ENCODE peak calls at places on chromosomes 5 and 9, in seven cellular contexts. One of them, this sample, is unnamed.
A peak's percentile ranks its signal among the peaks of the same experiment; 100 is the strongest.

GRCh38 chr9:109150925-109151547 is 16.0 kb downstream of the FRRS1L start:
- DNase-seq in IMR-90: no peak
- DNase-seq in mesendoderm: no peak
- DNase-seq in H9: no peak
- DNase-seq in H1: no peak
- DNase-seq in trophoblast cell: no peak
- DNase-seq in mesenchymal stem cell: no peak
- DNase-seq in this sample: no peak

GRCh38 chr9:135663451-135663770 is 302 bp downstream of the LCN9 start:
- DNase-seq in IMR-90: no peak
- DNase-seq in mesendoderm: no peak
- DNase-seq in H9: no peak
- DNase-seq in H1: no peak
- DNase-seq in trophoblast cell: no peak
- DNase-seq in mesenchymal stem cell: no peak
- DNase-seq in this sample: no peak

GRCh38 chr9:36398745-36399144 is 1.3 kb downstream of the RNF38 start:
- DNase-seq in IMR-90: peak; percentile 70
- DNase-seq in mesendoderm: peak; percentile 50
- DNase-seq in H9: no peak
- DNase-seq in H1: no peak
- DNase-seq in trophoblast cell: peak; percentile 34
- DNase-seq in mesenchymal stem cell: peak; percentile 56
- DNase-seq in this sample: no peak

GRCh38 chr5:141637266-141637692 is 482 bp downstream of the RELL2 start:
- DNase-seq in IMR-90: no peak
- DNase-seq in mesendoderm: peak; percentile 46
- DNase-seq in H9: no peak
- DNase-seq in H1: no peak
- DNase-seq in trophoblast cell: peak; percentile 75
- DNase-seq in mesenchymal stem cell: no peak
- DNase-seq in this sample: peak; percentile 26

GRCh38 chr5:56447232-56447631 is 214.1 kb upstream of the ANKRD55 start:
- DNase-seq in IMR-90: peak; percentile 10
- DNase-seq in mesendoderm: no peak
- DNase-seq in H9: no peak
- DNase-seq in H1: no peak
- DNase-seq in trophoblast cell: peak; percentile 93
- DNase-seq in mesenchymal stem cell: no peak
- DNase-seq in this sample: no peak

GRCh38 chr5:82586176-82586575 is 308.0 kb upstream of the RPS23 start:
- DNase-seq in IMR-90: no peak
- DNase-seq in mesendoderm: no peak
- DNase-seq in H9: no peak
- DNase-seq in H1: no peak
- DNase-seq in trophoblast cell: no peak
- DNase-seq in mesenchymal stem cell: no peak
- DNase-seq in this sample: no peak

GRCh38 chr5:72472666-72473422 is 34.4 kb downstream of the ZNF366 start:
- DNase-seq in IMR-90: no peak
- DNase-seq in mesendoderm: no peak
- DNase-seq in H9: no peak
- DNase-seq in H1: no peak
- DNase-seq in trophoblast cell: peak; percentile 16
- DNase-seq in mesenchymal stem cell: no peak
- DNase-seq in this sample: no peak

GRCh38 chr9:89891221-89892052 is 286.6 kb downstream of the GADD45G start:
- DNase-seq in IMR-90: no peak
- DNase-seq in mesendoderm: no peak
- DNase-seq in H9: peak; percentile 10
- DNase-seq in H1: no peak
- DNase-seq in trophoblast cell: no peak
- DNase-seq in mesenchymal stem cell: no peak
- DNase-seq in this sample: no peak

GRCh38 chr5:132264546-132265335 is 7.2 kb downstream of the PDLIM4 start:
- DNase-seq in IMR-90: no peak
- DNase-seq in mesendoderm: no peak
- DNase-seq in H9: peak; percentile 10
- DNase-seq in H1: no peak
- DNase-seq in trophoblast cell: no peak
- DNase-seq in mesenchymal stem cell: no peak
- DNase-seq in this sample: no peak

GRCh38 chr9:133876144-133876543 is 116.0 kb downstream of the VAV2 start:
- DNase-seq in IMR-90: no peak
- DNase-seq in mesendoderm: peak; percentile 70
- DNase-seq in H9: peak; percentile 82
- DNase-seq in H1: no peak
- DNase-seq in trophoblast cell: peak; percentile 52
- DNase-seq in mesenchymal stem cell: no peak
- DNase-seq in this sample: no peak

GRCh38 chr5:130912088-130912487 is 253.0 kb downstream of the HINT1 start:
- DNase-seq in IMR-90: no peak
- DNase-seq in mesendoderm: no peak
- DNase-seq in H9: no peak
- DNase-seq in H1: no peak
- DNase-seq in trophoblast cell: no peak
- DNase-seq in mesenchymal stem cell: peak; percentile 7
- DNase-seq in this sample: no peak

GRCh38 chr5:134086943-134087305 is 27.6 kb upstream of the TCF7 start:
- DNase-seq in IMR-90: no peak
- DNase-seq in mesendoderm: no peak
- DNase-seq in H9: peak; percentile 20
- DNase-seq in H1: no peak
- DNase-seq in trophoblast cell: no peak
- DNase-seq in mesenchymal stem cell: no peak
- DNase-seq in this sample: no peak

GRCh38 chr5:179204572-179204971 is 140.7 kb downstream of the ADAMTS2 start:
- DNase-seq in IMR-90: no peak
- DNase-seq in mesendoderm: no peak
- DNase-seq in H9: no peak
- DNase-seq in H1: no peak
- DNase-seq in trophoblast cell: no peak
- DNase-seq in mesenchymal stem cell: no peak
- DNase-seq in this sample: no peak

GRCh38 chr5:150398432-150399157 is 14.1 kb downstream of the CD74 start:
- DNase-seq in IMR-90: no peak
- DNase-seq in mesendoderm: peak; percentile 65
- DNase-seq in H9: peak; percentile 52
- DNase-seq in H1: no peak
- DNase-seq in trophoblast cell: peak; percentile 37
- DNase-seq in mesenchymal stem cell: no peak
- DNase-seq in this sample: no peak

GRCh38 chr5:126363658-126364057 is 59.6 kb upstream of the GRAMD2B start:
- DNase-seq in IMR-90: no peak
- DNase-seq in mesendoderm: no peak
- DNase-seq in H9: no peak
- DNase-seq in H1: no peak
- DNase-seq in trophoblast cell: peak; percentile 32
- DNase-seq in mesenchymal stem cell: peak; percentile 66
- DNase-seq in this sample: no peak

GRCh38 chr5:97570242-97570641 is 387.2 kb upstream of the RIOK2 start:
- DNase-seq in IMR-90: no peak
- DNase-seq in mesendoderm: no peak
- DNase-seq in H9: no peak
- DNase-seq in H1: no peak
- DNase-seq in trophoblast cell: no peak
- DNase-seq in mesenchymal stem cell: no peak
- DNase-seq in this sample: no peak

GRCh38 chr5:135181653-135182052 is 147.6 kb upstream of the PITX1 start:
- DNase-seq in IMR-90: no peak
- DNase-seq in mesendoderm: no peak
- DNase-seq in H9: no peak
- DNase-seq in H1: no peak
- DNase-seq in trophoblast cell: no peak
- DNase-seq in mesenchymal stem cell: no peak
- DNase-seq in this sample: no peak

GRCh38 chr5:177338251-177339106 is 13.0 kb downstream of the LMAN2 start:
- DNase-seq in IMR-90: no peak
- DNase-seq in mesendoderm: no peak
- DNase-seq in H9: no peak
- DNase-seq in H1: no peak
- DNase-seq in trophoblast cell: no peak
- DNase-seq in mesenchymal stem cell: no peak
- DNase-seq in this sample: no peak

GRCh38 chr5:168334161-168335094 is 43.0 kb downstream of the WWC1 start:
- DNase-seq in IMR-90: peak; percentile 89
- DNase-seq in mesendoderm: peak; percentile 98
- DNase-seq in H9: peak; percentile 97
- DNase-seq in H1: peak; percentile 81
- DNase-seq in trophoblast cell: peak; percentile 97
- DNase-seq in mesenchymal stem cell: peak; percentile 17
- DNase-seq in this sample: peak; percentile 36

GRCh38 chr5:10456583-10457562 is 15.2 kb downstream of the ROPN1L start:
- DNase-seq in IMR-90: peak; percentile 82
- DNase-seq in mesendoderm: no peak
- DNase-seq in H9: no peak
- DNase-seq in H1: no peak
- DNase-seq in trophoblast cell: no peak
- DNase-seq in mesenchymal stem cell: peak; percentile 66
- DNase-seq in this sample: no peak
- H3K4ac ChIP-seq in IMR-90: peak overlapping the region; percentile 80
- H3K4ac ChIP-seq in mesendoderm: no peak overlapping the region
- H3K4ac ChIP-seq in H9: no peak overlapping the region
- H3K4ac ChIP-seq in H1: peak overlapping the region; percentile 9
- H3K4ac ChIP-seq in trophoblast cell: no peak overlapping the region
- H3K4ac ChIP-seq in mesenchymal stem cell: no peak overlapping the region
- H3K4ac ChIP-seq in this sample: no peak overlapping the region

GRCh38 chr5:20102291-20102690 is 114.3 kb upstream of the CDH18 start:
- DNase-seq in IMR-90: no peak
- DNase-seq in mesendoderm: no peak
- DNase-seq in H9: no peak
- DNase-seq in H1: no peak
- DNase-seq in trophoblast cell: no peak
- DNase-seq in mesenchymal stem cell: no peak
- DNase-seq in this sample: peak; percentile 29

DNA sequence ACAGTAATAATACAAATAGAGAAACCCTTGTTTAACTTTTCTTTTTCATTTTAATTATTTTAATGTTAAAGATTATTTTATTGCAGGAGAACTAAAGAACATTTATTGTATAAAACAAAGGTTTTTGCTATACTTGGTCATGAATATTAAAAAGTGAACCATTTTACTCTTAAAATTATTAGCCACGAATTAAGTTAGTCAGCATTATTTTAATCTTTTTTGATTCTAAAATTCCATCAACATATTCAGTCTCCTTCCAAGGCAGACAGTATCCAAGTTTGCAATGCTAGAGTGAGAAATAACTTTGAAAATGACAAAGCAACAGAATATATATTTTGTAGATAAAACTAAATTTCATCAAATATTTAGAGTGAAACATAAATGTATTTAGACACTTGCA is 110.7 kb upstream of the CDH18 start:
- DNase-seq in IMR-90: no peak
- DNase-seq in mesendoderm: no peak
- DNase-seq in H9: no peak
- DNase-seq in H1: no peak
- DNase-seq in trophoblast cell: no peak
- DNase-seq in mesenchymal stem cell: no peak
- DNase-seq in this sample: no peak
- H4K8ac ChIP-seq in IMR-90: no peak overlapping the region
- H4K8ac ChIP-seq in mesendoderm: no peak overlapping the region
- H4K8ac ChIP-seq in H9: no peak overlapping the region
- H4K8ac ChIP-seq in H1: no peak overlapping the region
- H4K8ac ChIP-seq in trophoblast cell: no peak overlapping the region
- H4K8ac ChIP-seq in mesenchymal stem cell: no peak overlapping the region
- H4K8ac ChIP-seq in this sample: no peak overlapping the region

DNA sequence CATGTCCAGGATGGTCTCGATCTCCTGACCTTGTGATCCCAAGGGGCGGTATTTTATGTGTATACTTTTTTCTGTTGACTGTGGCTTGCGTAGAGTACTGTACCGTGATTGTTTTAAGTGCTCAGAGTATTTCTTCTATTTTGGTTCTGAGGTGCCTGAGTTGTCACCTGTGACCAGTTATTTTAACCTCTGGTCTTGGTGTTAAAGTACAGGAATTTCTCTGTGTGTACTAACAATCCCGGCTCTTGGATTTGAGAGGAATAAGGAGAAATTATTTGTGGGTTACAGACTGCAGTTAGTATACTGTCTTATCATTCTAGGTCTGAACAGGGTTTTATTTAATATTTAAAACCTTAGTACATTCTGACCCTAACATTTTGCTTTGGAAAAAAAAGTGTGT is 2.0 kb downstream of the ANKHD1 start:
- DNase-seq in IMR-90: no peak
- DNase-seq in mesendoderm: no peak
- DNase-seq in H9: no peak
- DNase-seq in H1: no peak
- DNase-seq in trophoblast cell: no peak
- DNase-seq in mesenchymal stem cell: no peak
- DNase-seq in this sample: no peak
- H3K79me1 ChIP-seq in IMR-90: peaks cover 49% of the 10 kb centered on the region
- H3K79me1 ChIP-seq in mesendoderm: no peaks in the 10 kb centered on the region
- H3K79me1 ChIP-seq in H9: no peaks in the 10 kb centered on the region
- H3K79me1 ChIP-seq in H1: no peaks in the 10 kb centered on the region
- H3K79me1 ChIP-seq in trophoblast cell: peaks cover 7% of the 10 kb centered on the region
- H3K79me1 ChIP-seq in mesenchymal stem cell: no peaks in the 10 kb centered on the region
- H3K79me1 ChIP-seq in this sample: peaks cover 9% of the 10 kb centered on the region

GRCh38 chr9:19283108-19283710 is 52.7 kb downstream of the DENND4C start:
- DNase-seq in IMR-90: no peak
- DNase-seq in mesendoderm: no peak
- DNase-seq in H9: no peak
- DNase-seq in H1: no peak
- DNase-seq in trophoblast cell: peak; percentile 57
- DNase-seq in mesenchymal stem cell: no peak
- DNase-seq in this sample: no peak

GRCh38 chr9:19281801-19282200 is 51.3 kb downstream of the DENND4C start:
- DNase-seq in IMR-90: no peak
- DNase-seq in mesendoderm: no peak
- DNase-seq in H9: no peak
- DNase-seq in H1: no peak
- DNase-seq in trophoblast cell: peak; percentile 24
- DNase-seq in mesenchymal stem cell: no peak
- DNase-seq in this sample: no peak

GRCh38 chr9:19284729-19285128 is 54.2 kb downstream of the DENND4C start:
- DNase-seq in IMR-90: peak; percentile 15
- DNase-seq in mesendoderm: no peak
- DNase-seq in H9: no peak
- DNase-seq in H1: no peak
- DNase-seq in trophoblast cell: no peak
- DNase-seq in mesenchymal stem cell: no peak
- DNase-seq in this sample: no peak

GRCh38 chr9:19290103-19290502 is 59.6 kb downstream of the DENND4C start:
- DNase-seq in IMR-90: no peak
- DNase-seq in mesendoderm: no peak
- DNase-seq in H9: no peak
- DNase-seq in H1: no peak
- DNase-seq in trophoblast cell: no peak
- DNase-seq in mesenchymal stem cell: no peak
- DNase-seq in this sample: no peak

DNA sequence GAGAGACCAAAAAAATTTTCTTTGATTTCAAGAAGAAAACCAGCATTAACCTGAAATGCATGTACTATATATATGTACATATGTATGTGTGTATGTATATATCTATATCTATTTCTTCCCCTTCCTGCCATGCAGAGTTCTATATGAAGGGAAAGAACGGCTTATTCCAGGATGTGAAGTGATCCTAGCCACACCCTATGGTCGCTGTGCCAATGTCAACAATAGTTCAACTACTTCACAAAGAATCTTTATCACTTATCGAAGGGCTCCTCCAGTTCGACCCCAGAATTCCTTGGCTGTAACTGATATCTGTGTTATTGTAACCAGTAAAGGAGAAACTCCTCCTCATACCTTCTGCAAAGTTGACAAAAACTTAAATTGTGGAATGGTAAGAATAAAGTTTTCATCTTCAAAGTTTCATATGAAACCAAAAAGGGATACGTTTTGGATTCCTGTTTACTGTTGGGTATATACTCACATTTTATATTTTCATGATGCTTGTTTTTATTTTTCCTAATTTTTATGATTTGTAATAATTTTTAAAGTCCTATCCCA is 56.2 kb downstream of the DENND4C start:
- DNase-seq in IMR-90: peak; percentile 16
- DNase-seq in mesendoderm: no peak
- DNase-seq in H9: no peak
- DNase-seq in H1: no peak
- DNase-seq in trophoblast cell: no peak
- DNase-seq in mesenchymal stem cell: no peak
- DNase-seq in this sample: no peak
- H3K4ac ChIP-seq in IMR-90: no peak overlapping the region
- H3K4ac ChIP-seq in mesendoderm: no peak overlapping the region
- H3K4ac ChIP-seq in H9: no peak overlapping the region
- H3K4ac ChIP-seq in H1: no peak overlapping the region
- H3K4ac ChIP-seq in trophoblast cell: no peak overlapping the region
- H3K4ac ChIP-seq in mesenchymal stem cell: no peak overlapping the region
- H3K4ac ChIP-seq in this sample: no peak overlapping the region